ENCODE peak calls at places on chromosomes 4 and X, in nine cellular contexts. Q is heart right ventricle; A is right atrium auricular region; F is NCI-H510A; N is suprapubic skin; J is iris pigment epithelial cell; E is stimulated activated CD8-positive, alpha-beta memory T cell treated with anti-CD3 and anti-CD28 coated beads, Interleukin-7, amount 100 ng/mL, for 1 hour; Z is B cell; X is choroid plexus epithelial cell. O is an unnamed sample.

GRCh38 chrX:49171752-49172279 is at the start of gene PLP2:
- DNase-seq in E (peak; percentile 47), Z (peak; percentile 70), N (no peak), Q (peak; percentile 50), F (no peak), J (peak; percentile 55), X (peak; percentile 51), A (no peak), O (no peak)

GRCh38 chr4:173530326-173531062 is 465 bp upstream of the HAND2 start:
- DNase-seq in X (no peak), Q (no peak), A (no peak), F (no peak), Z (no peak), J (no peak), E (no peak), N (no peak), O (no peak)

GRCh38 chrX:9433596-9433995 is 31.3 kb upstream of the TBL1X start:
- DNase-seq in J (no peak), N (no peak), Q (no peak), E (no peak), X (no peak), Z (no peak), F (no peak), A (no peak), O (no peak)

GRCh38 chrX:87664381-87664780 is 146.8 kb downstream of the KLHL4 start:
- DNase-seq in X (peak; percentile 62), J (peak; percentile 31), Q (no peak), E (no peak), Z (no peak), A (no peak), N (no peak), F (no peak), O (peak; percentile 1)

GRCh38 chrX:56248492-56248891 is 16.3 kb downstream of the KLF8 start:
- DNase-seq in Z (peak; percentile 55), X (peak; percentile 58), A (peak; percentile 60), J (peak; percentile 44), N (no peak), Q (peak; percentile 26), F (no peak), E (peak; percentile 31), O (peak; percentile 31)

GRCh38 chr4:66059131-66059530 is 388.8 kb upstream of the EPHA5 start:
- DNase-seq in E (no peak), A (no peak), Q (no peak), J (no peak), F (no peak), N (no peak), X (no peak), Z (no peak), O (no peak)

GRCh38 chr4:176868676-176869075 is 76.0 kb upstream of the VEGFC start:
- DNase-seq in X (no peak), F (no peak), E (no peak), J (no peak), Z (no peak), Q (no peak), N (no peak), A (no peak), O (no peak)

GRCh38 chrX:150446995-150447394 is 83.9 kb downstream of the MAMLD1 start:
- DNase-seq in E (no peak), X (no peak), Q (no peak), A (no peak), J (no peak), N (no peak), Z (no peak), F (no peak), O (no peak)

GRCh38 chr4:177442623-177443155 is 452 bp upstream of the AGA start:
- DNase-seq in J (peak; percentile 14), A (no peak), E (no peak), X (peak; percentile 31), F (no peak), Z (no peak), Q (no peak), N (no peak), O (no peak)

GRCh38 chr4:85595796-85596559 is 121.0 kb downstream of the ARHGAP24 start:
- DNase-seq in F (no peak), Z (no peak), X (no peak), N (no peak), Q (no peak), A (no peak), E (no peak), J (no peak), O (no peak)

GRCh38 chrX:71367396-71367795 is 1.2 kb downstream of the TAF1 start:
- DNase-seq in A (no peak), Q (no peak), N (no peak), Z (no peak), J (peak; percentile 8), E (no peak), F (no peak), X (peak; percentile 3), O (no peak)

GRCh38 chr4:89254847-89255246 is 52.8 kb downstream of the GPRIN3 start:
- DNase-seq in F (no peak), Z (no peak), A (no peak), Q (no peak), E (no peak), X (peak; percentile 40), J (peak; percentile 18), N (no peak), O (peak; percentile 25)

GRCh38 chr4:38106301-38106700 is 146.1 kb downstream of the PTTG2 start:
- DNase-seq in J (peak; percentile 67), E (no peak), N (no peak), F (no peak), Q (no peak), A (no peak), Z (no peak), X (peak; percentile 88), O (no peak)

GRCh38 chrX:112654871-112655270 is 24.9 kb downstream of the LHFPL1 start:
- DNase-seq in F (no peak), Q (no peak), X (peak; percentile 50), N (no peak), A (no peak), Z (no peak), J (peak; percentile 46), E (no peak), O (no peak)

GRCh38 chrX:147877726-147878125 is 34.0 kb upstream of the FMR1 start:
- DNase-seq in F (no peak), J (no peak), N (no peak), E (no peak), Q (no peak), Z (no peak), A (no peak), X (no peak), O (no peak)

GRCh38 chrX:68710870-68711576 is 63.6 kb downstream of the STARD8 start:
- DNase-seq in Q (no peak), J (peak; percentile 41), E (no peak), Z (no peak), N (no peak), A (no peak), F (no peak), X (peak; percentile 76), O (peak; percentile 9)

GRCh38 chr4:148204171-148204570 is 238.0 kb downstream of the NR3C2 start:
- DNase-seq in E (no peak), N (no peak), X (no peak), F (no peak), Q (no peak), J (no peak), Z (no peak), A (no peak), O (no peak)

GRCh38 chrX:10089378-10089795 is 67.4 kb upstream of the CLCN4 start:
- DNase-seq in A (no peak), X (no peak), J (peak; percentile 40), E (no peak), N (no peak), Z (no peak), F (no peak), Q (no peak), O (no peak)

GRCh38 chr4:185127021-185127925 is 15.8 kb upstream of the SLC25A4 start:
- DNase-seq in Q (peak; percentile 36), A (no peak), J (peak; percentile 22), X (peak; percentile 29), N (no peak), Z (no peak), F (no peak), E (no peak), O (peak; percentile 56)

GRCh38 chr4:122711893-122712292 is 20.6 kb upstream of the BBS12 start:
- DNase-seq in F (no peak), N (no peak), J (no peak), X (no peak), Z (no peak), E (no peak), A (no peak), Q (no peak), O (no peak)

GRCh38 chrX:129957241-129958099 is 25.0 kb upstream of the BCORL1 start:
- DNase-seq in Q (peak; percentile 67), X (peak; percentile 40), A (peak; percentile 63), Z (peak; percentile 80), E (no peak), J (peak; percentile 48), F (peak; percentile 84), N (no peak), O (peak; percentile 57)